ENCODE peak calls at places on chromosomes 12 and 14, in ten cellular contexts. B, X, M, L, R, G, O, A, F and D are unnamed samples.

GRCh38 chr14:27528328-27528727 is 930.5 kb upstream of the NOVA1 start:
- DNase-seq in B (peak; percentile 25), X (no peak), M (no peak), L (no peak), R (no peak), G (no peak), O (no peak), A (no peak), F (peak; percentile 49), D (no peak)

GRCh38 chr12:69569236-69569635 is 16.0 kb upstream of the CCT2 start:
- DNase-seq in B (no peak), X (no peak), M (no peak), L (no peak), R (no peak), G (no peak), O (no peak), A (no peak), F (no peak), D (no peak)

GRCh38 chr14:51302319-51303030 is 62.4 kb downstream of the TMX1 start:
- DNase-seq in B (no peak), X (no peak), M (peak; percentile 21), L (no peak), R (no peak), G (no peak), O (no peak), A (no peak), F (peak; percentile 56), D (no peak)

GRCh38 chr12:76688627-76689026 is 75.3 kb upstream of the ZDHHC17 start:
- DNase-seq in B (no peak), X (no peak), M (no peak), L (no peak), R (no peak), G (no peak), O (no peak), A (no peak), F (no peak), D (no peak)

GRCh38 chr12:114405199-114405448 is 820 bp downstream of the TBX5 start:
- DNase-seq in B (no peak), X (no peak), M (no peak), L (no peak), R (no peak), G (no peak), O (no peak), A (no peak), F (no peak), D (no peak)

GRCh38 chr12:55931780-55932545 is 1.0 kb downstream of the DGKA start:
- DNase-seq in B (peak; percentile 68), X (peak; percentile 27), M (peak; percentile 75), L (no peak), R (peak; percentile 62), G (peak; percentile 30), O (no peak), A (peak; percentile 70), F (no peak), D (peak; percentile 74)

GRCh38 chr12:30963709-30964564 is 37.4 kb downstream of the TSPAN11 start:
- DNase-seq in B (no peak), X (no peak), M (no peak), L (no peak), R (no peak), G (no peak), O (no peak), A (no peak), F (no peak), D (no peak)

GRCh38 chr12:82529096-82529495 is 157.6 kb upstream of the TMTC2 start:
- DNase-seq in B (no peak), X (no peak), M (no peak), L (no peak), R (no peak), G (no peak), O (no peak), A (no peak), F (no peak), D (no peak)

GRCh38 chr12:11716794-11717532 is 67.5 kb downstream of the ETV6 start:
- DNase-seq in B (no peak), X (no peak), M (no peak), L (no peak), R (no peak), G (no peak), O (no peak), A (no peak), F (no peak), D (no peak)

GRCh38 chr12:14960548-14961465 is 594 bp downstream of the ARHGDIB start:
- DNase-seq in B (no peak), X (no peak), M (no peak), L (peak; percentile 45), R (no peak), G (peak; percentile 50), O (no peak), A (peak; percentile 42), F (no peak), D (no peak)

GRCh38 chr12:116806845-116807440 is 68.8 kb downstream of the RNFT2 start:
- DNase-seq in B (no peak), X (no peak), M (peak; percentile 34), L (no peak), R (no peak), G (no peak), O (no peak), A (no peak), F (no peak), D (no peak)